ENCODE peak calls at places on chromosome 17, in eight cellular contexts. W, M, P, X, T, R, O and N are unnamed samples.

GRCh38 chr17:81959362-81960129 is 1.4 kb downstream of the NOTUM start:
- DNase-seq in W (peak; percentile 76), M (no peak), P (peak; percentile 76), X (peak; percentile 24), T (peak; percentile 96), R (peak; percentile 82), O (no peak), N (peak; percentile 73)

GRCh38 chr17:28727727-28728363 is 743 bp upstream of the NEK8 start:
- DNase-seq in W (peak; percentile 91), M (no peak), P (peak; percentile 97), X (peak; percentile 48), T (peak; percentile 83), R (peak; percentile 59), O (peak; percentile 35), N (peak; percentile 91)

GRCh38 chr17:81448960-81449359 is 53.7 kb downstream of the BAHCC1 start:
- DNase-seq in W (no peak), M (no peak), P (no peak), X (no peak), T (no peak), R (no peak), O (no peak), N (no peak)

GRCh38 chr17:44910231-44911106 is 4.8 kb downstream of the GFAP start:
- DNase-seq in W (no peak), M (no peak), P (no peak), X (no peak), T (no peak), R (no peak), O (no peak), N (no peak)

GRCh38 chr17:19017401-19017800 is 12.8 kb upstream of the FAM83G start:
- DNase-seq in W (no peak), M (no peak), P (no peak), X (no peak), T (no peak), R (no peak), O (no peak), N (no peak)

GRCh38 chr17:8359769-8360168 is 16.7 kb downstream of the KRABD2 start:
- DNase-seq in W (no peak), M (peak; percentile 91), P (no peak), X (peak; percentile 96), T (no peak), R (no peak), O (peak; percentile 84), N (no peak)

GRCh38 chr17:81336296-81336929 is 41.3 kb upstream of the SLC38A10 start:
- DNase-seq in W (no peak), M (no peak), P (no peak), X (no peak), T (no peak), R (no peak), O (no peak), N (no peak)

GRCh38 chr17:29442451-29442850 is 52.3 kb downstream of the TAOK1 start:
- DNase-seq in W (no peak), M (no peak), P (no peak), X (no peak), T (no peak), R (no peak), O (no peak), N (no peak)

GRCh38 chr17:78108726-78109488 is 19.6 kb downstream of the TMC6 start:
- DNase-seq in W (no peak), M (no peak), P (no peak), X (no peak), T (no peak), R (no peak), O (no peak), N (no peak)

GRCh38 chr17:50683434-50684287 is 24.1 kb downstream of the ANKRD40 start:
- DNase-seq in W (no peak), M (no peak), P (no peak), X (no peak), T (no peak), R (no peak), O (no peak), N (no peak)

GRCh38 chr17:50680126-50680525 is 27.6 kb downstream of the ANKRD40 start:
- DNase-seq in W (no peak), M (no peak), P (no peak), X (no peak), T (no peak), R (no peak), O (no peak), N (no peak)

GRCh38 chr17:50682938-50683337 is 24.8 kb downstream of the ANKRD40 start:
- DNase-seq in W (no peak), M (no peak), P (no peak), X (no peak), T (no peak), R (no peak), O (no peak), N (no peak)

GRCh38 chr17:50682441-50682840 is 25.3 kb downstream of the ANKRD40 start:
- DNase-seq in W (no peak), M (no peak), P (no peak), X (no peak), T (no peak), R (no peak), O (no peak), N (no peak)

DNA sequence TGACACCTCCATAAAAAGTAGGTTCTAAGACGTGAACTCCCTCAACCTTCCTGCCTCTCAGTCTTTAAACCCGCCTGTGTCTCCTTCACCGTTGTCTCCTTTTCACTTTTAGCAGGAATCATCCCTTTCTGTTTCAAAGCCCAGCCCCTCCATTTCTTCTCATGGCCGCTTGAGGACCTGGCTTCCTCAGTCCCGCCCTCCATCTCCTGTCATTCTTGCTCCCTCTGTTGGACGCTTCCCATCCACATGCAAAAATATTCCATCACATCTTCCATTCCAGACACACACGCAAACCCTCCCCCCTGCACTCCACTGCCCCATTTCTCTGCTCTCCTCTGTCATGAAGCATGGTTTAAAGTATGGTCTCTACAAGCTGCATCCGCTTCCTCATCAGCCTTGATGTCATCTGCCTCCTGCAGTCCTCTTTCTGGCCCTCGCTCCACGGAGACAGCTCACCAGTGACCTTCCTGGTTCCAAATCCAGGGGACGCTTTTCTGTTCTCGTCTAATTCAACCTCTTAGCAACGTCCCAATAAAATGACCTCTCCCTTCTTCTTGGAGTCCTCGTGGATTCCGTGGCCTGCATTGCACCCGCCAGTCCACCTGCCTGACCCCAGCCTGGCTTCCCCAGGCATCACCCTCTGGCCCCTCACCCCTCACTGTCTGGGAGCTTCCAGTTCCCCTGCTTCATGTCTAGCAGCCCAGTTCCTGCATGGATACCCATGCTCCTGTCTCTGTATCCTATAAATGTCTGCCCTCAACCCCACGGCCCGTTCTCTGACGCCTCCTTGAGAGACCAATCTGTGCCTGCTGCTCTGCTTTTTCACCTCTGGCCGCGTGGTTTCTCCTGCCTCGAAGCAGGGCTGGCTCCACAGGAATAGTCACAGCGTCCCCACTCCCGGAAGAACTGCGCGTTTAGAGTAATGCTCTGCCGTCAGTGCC is 26.2 kb downstream of the ANKRD40 start:
- DNase-seq in W (peak; percentile 62), M (peak; percentile 65), P (no peak), X (peak; percentile 82), T (no peak), R (no peak), O (peak; percentile 74), N (no peak)
- TF ChIP-seq CTCF in W (peak; percentile 51), M (peak; percentile 71), P (peak; percentile 16), X (peak; percentile 93), T (no peak), R (peak; percentile 11), O (peak; percentile 85), N (no peak)

GRCh38 chr17:75652934-75653549 is 13.9 kb downstream of the RECQL5 start:
- DNase-seq in W (peak; percentile 74), M (no peak), P (peak; percentile 54), X (peak; percentile 27), T (no peak), R (peak; percentile 61), O (peak; percentile 9), N (no peak)

GRCh38 chr17:75652341-75652740 is 14.6 kb downstream of the RECQL5 start:
- DNase-seq in W (no peak), M (no peak), P (no peak), X (no peak), T (no peak), R (no peak), O (no peak), N (no peak)

GRCh38 chr17:75658237-75658636 is 8.7 kb downstream of the RECQL5 start:
- DNase-seq in W (no peak), M (no peak), P (no peak), X (no peak), T (no peak), R (no peak), O (no peak), N (no peak)

GRCh38 chr17:75650874-75651273 is 16.1 kb downstream of the RECQL5 start:
- DNase-seq in W (no peak), M (no peak), P (no peak), X (no peak), T (no peak), R (no peak), O (no peak), N (no peak)

DNA sequence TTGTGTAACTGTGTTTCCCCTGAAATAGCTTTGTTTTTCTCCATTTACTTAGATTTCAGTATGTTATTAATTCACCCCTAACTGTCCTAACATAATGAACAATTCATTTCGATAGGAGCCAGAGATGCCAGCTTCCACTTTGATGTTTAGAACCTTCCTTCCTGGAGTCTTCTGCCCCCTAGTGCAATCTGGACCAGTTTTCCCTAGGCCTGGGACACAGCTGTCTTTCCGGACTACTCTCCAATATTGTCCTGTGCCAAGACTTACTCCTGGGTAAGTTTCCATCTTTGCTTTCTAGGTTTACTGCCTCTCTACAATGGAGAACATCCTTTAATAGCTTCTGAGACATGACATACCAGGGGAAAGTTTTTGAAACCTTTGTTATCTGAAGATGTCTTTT is 12.8 kb downstream of the RECQL5 start:
- DNase-seq in W (no peak), M (no peak), P (no peak), X (no peak), T (no peak), R (no peak), O (no peak), N (no peak)
- TF ChIP-seq CTCF in W (no peak), M (peak; percentile 32), P (no peak), X (peak; percentile 16), T (no peak), R (no peak), O (no peak), N (no peak)

GRCh38 chr17:66790476-66791061 is 44.3 kb upstream of the CACNG5 start:
- DNase-seq in W (no peak), M (no peak), P (no peak), X (no peak), T (no peak), R (no peak), O (no peak), N (no peak)
- TF ChIP-seq CTCF in W (peak; percentile 9), M (no peak), P (no peak), X (no peak), T (no peak), R (no peak), O (peak; percentile 21), N (no peak)

DNA sequence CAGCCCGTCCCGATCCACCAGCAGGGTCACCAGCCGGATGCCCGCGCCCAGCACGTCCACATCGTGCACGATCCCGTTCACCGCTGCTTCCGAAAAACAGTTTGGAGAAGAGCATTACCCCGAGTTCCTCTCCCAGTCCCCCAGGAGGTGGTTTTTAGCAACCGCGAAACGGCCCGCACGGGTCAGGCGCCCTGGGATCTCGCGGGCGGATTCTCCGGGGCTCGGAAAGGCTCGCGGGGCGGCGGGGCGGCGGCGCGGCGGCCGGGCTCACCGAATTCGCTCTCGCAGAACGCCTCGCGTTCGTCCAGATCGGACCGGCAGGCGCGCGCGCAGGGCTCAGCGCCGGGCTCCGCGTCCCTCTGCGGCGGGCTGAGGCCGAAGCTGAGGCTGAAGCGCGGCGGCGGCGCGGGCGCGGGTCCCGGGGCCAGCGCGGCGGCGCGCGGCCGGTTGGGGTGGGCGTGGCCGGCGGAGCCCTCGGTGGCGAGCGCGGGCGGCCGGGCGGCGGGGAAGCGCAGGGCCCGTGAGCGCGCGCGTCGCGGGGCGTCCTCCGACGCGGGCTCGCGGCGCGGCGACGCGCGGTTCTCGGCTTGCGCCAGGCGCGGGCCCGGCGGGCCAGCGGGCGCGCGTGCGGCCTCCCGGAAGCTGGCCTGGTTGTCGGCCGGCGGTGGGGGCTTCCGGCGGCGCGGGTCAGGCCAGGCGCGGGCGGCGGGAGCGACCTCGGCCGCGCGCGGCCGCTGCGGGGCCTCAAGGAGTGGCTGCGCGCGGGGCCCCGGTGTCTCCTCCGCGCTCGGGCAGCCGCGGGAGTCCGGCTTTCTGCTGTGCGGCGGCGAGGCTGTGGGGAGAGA is 2.9 kb downstream of the C17orf58 start:
- DNase-seq in W (peak; percentile 97), M (no peak), P (peak; percentile 70), X (peak; percentile 84), T (peak; percentile 95), R (peak; percentile 86), O (peak; percentile 51), N (peak; percentile 91)
- TF ChIP-seq CTCF in W (peak; percentile 5), M (no peak), P (no peak), X (no peak), T (no peak), R (no peak), O (peak; percentile 25), N (peak; percentile 7)